ENCODE peak calls at places on chromosome 7, in six cellular contexts. E is GM12865, K is astrocyte, R is activated T-cell treated with anti-CD3 and anti-CD28 coated beads for 1 hour, S is brain microvascular endothelial cell, L is ELR. D is an unnamed sample.

GRCh38 chr7:97174308-97174707 is 56.8 kb downstream of the SDHAF3 start:
- DNase-seq in E (no peak), K (no peak), R (no peak), S (no peak), L (peak), D (no peak)

GRCh38 chr7:41039386-41040315 is 663.2 kb downstream of the INHBA start:
- DNase-seq in E (no peak), K (peak), R (no peak), S (no peak), L (no peak), D (no peak)

GRCh38 chr7:107122483-107122882 is 46.3 kb upstream of the HBP1 start:
- DNase-seq in E (no peak), K (no peak), R (no peak), S (no peak), L (peak), D (no peak)

GRCh38 chr7:13639416-13639815 is 350.1 kb downstream of the ETV1 start:
- DNase-seq in E (no peak), K (no peak), R (no peak), S (no peak), L (no peak), D (no peak)

GRCh38 chr7:2572101-2572842 is 13.5 kb downstream of the IQCE start:
- DNase-seq in E (no peak), K (peak), R (no peak), S (peak), L (peak), D (no peak)

GRCh38 chr7:27198138-27198841 is 1.6 kb downstream of the HOXA13 start:
- DNase-seq in E (no peak), K (no peak), R (no peak), S (no peak), L (peak), D (no peak)

GRCh38 chr7:125485223-125485622 is 555.6 kb upstream of the POT1 start:
- DNase-seq in E (no peak), K (no peak), R (no peak), S (no peak), L (no peak), D (no peak)

GRCh38 chr7:94656925-94657731 is 1.2 kb upstream of the SGCE start:
- DNase-seq in E (peak), K (peak), R (no peak), S (peak), L (peak), D (no peak)

GRCh38 chr7:138089080-138089901 is 13.0 kb downstream of the AKR1D1 start:
- DNase-seq in E (no peak), K (peak), R (no peak), S (peak), L (peak), D (no peak)

GRCh38 chr7:158827411-158828342 is 1.6 kb downstream of the ESYT2 start:
- DNase-seq in E (peak), K (peak), R (no peak), S (no peak), L (peak), D (no peak)

GRCh38 chr7:152341039-152341913 is 94.5 kb downstream of the KMT2C start:
- DNase-seq in E (peak), K (peak), R (no peak), S (peak), L (peak), D (no peak)

GRCh38 chr7:128304212-128304611 is 39.5 kb downstream of the RBM28 start:
- DNase-seq in E (no peak), K (no peak), R (no peak), S (no peak), L (no peak), D (no peak)

GRCh38 chr7:23472046-23472445 is 1.8 kb upstream of the IGF2BP3 start:
- DNase-seq in E (peak), K (no peak), R (no peak), S (no peak), L (no peak), D (no peak)

GRCh38 chr7:67251986-67252558 is 255.4 kb downstream of the TYW1 start:
- DNase-seq in E (no peak), K (no peak), R (no peak), S (no peak), L (no peak), D (no peak)

GRCh38 chr7:2958416-2959342 is 85.0 kb downstream of the CARD11 start:
- DNase-seq in E (no peak), K (no peak), R (no peak), S (no peak), L (no peak), D (no peak)

GRCh38 chr7:50591480-50592438 is 26.6 kb upstream of the DDC start:
- DNase-seq in E (no peak), K (no peak), R (no peak), S (no peak), L (no peak), D (no peak)

GRCh38 chr7:127582361-127582760 is 3.0 kb downstream of the GCC1 start:
- DNase-seq in E (no peak), K (no peak), R (no peak), S (peak), L (no peak), D (no peak)

GRCh38 chr7:132402751-132403245 is 173.5 kb downstream of the PLXNA4 start:
- DNase-seq in E (no peak), K (peak), R (no peak), S (no peak), L (no peak), D (no peak)

GRCh38 chr7:111164442-111164841 is 73.5 kb downstream of the LRRN3 start:
- DNase-seq in E (no peak), K (no peak), R (no peak), S (no peak), L (no peak), D (no peak)

GRCh38 chr7:93535616-93536015 is 38.9 kb downstream of the CALCR start:
- DNase-seq in E (no peak), K (no peak), R (no peak), S (no peak), L (no peak), D (no peak)

GRCh38 chr7:75943864-75944263 is 28.9 kb downstream of the POR start:
- DNase-seq in E (no peak), K (no peak), R (no peak), S (no peak), L (peak), D (no peak)

GRCh38 chr7:1432411-1433082 is 26.7 kb downstream of the MICALL2 start:
- DNase-seq in E (peak), K (no peak), R (peak), S (peak), L (peak), D (peak)

GRCh38 chr7:37285701-37286475 is 162.8 kb downstream of the ELMO1 start:
- DNase-seq in E (peak), K (no peak), R (no peak), S (no peak), L (no peak), D (no peak)

GRCh38 chr7:2498708-2499107 is 20.9 kb upstream of the LFNG start:
- DNase-seq in E (no peak), K (no peak), R (no peak), S (no peak), L (no peak), D (no peak)

GRCh38 chr7:95529701-95530100 is 44.0 kb downstream of the ASB4 start:
- DNase-seq in E (no peak), K (no peak), R (no peak), S (no peak), L (no peak), D (no peak)

GRCh38 chr7:85508642-85509429 is 322.0 kb upstream of the SEMA3D start:
- DNase-seq in E (no peak), K (peak), R (no peak), S (peak), L (peak), D (no peak)

GRCh38 chr7:138564365-138564764 is 104.3 kb downstream of the TRIM24 start:
- DNase-seq in E (no peak), K (peak), R (no peak), S (peak), L (no peak), D (no peak)

GRCh38 chr7:79420464-79420863 is 33.0 kb downstream of the MAGI2 start:
- DNase-seq in E (no peak), K (peak), R (no peak), S (peak), L (peak), D (no peak)

GRCh38 chr7:39608278-39608677 is 15.1 kb upstream of the RALA start:
- DNase-seq in E (no peak), K (no peak), R (no peak), S (no peak), L (peak), D (no peak)

GRCh38 chr7:25752967-25753791 is 398.8 kb upstream of the NFE2L3 start:
- DNase-seq in E (no peak), K (peak), R (no peak), S (peak), L (no peak), D (no peak)

GRCh38 chr7:87398441-87398840 is 53.0 kb downstream of the CROT start:
- DNase-seq in E (no peak), K (peak), R (no peak), S (peak), L (peak), D (no peak)

GRCh38 chr7:157399086-157399687 is 62.4 kb downstream of the DNAJB6 start:
- DNase-seq in E (no peak), K (no peak), R (no peak), S (no peak), L (no peak), D (no peak)

GRCh38 chr7:21412953-21413352 is 14.9 kb upstream of the SP4 start:
- DNase-seq in E (peak), K (no peak), R (no peak), S (no peak), L (no peak), D (no peak)

GRCh38 chr7:42736931-42737330 is 174.9 kb downstream of the C7orf25 start:
- DNase-seq in E (no peak), K (no peak), R (no peak), S (no peak), L (peak), D (no peak)

GRCh38 chr7:135414850-135415439 is 95.0 kb downstream of the CNOT4 start:
- DNase-seq in E (peak), K (peak), R (no peak), S (peak), L (peak), D (no peak)